ENCODE peak calls at places on chromosomes 4 and X, in nine cellular contexts. B, O, Z, P, J, N, F, S and T are unnamed samples.

GRCh38 chr4:10006604-10007435 is 14.5 kb downstream of the SLC2A9 start:
- DNase-seq in B (no peak), O (no peak), S (peak), J (no peak), Z (no peak), F (no peak), P (no peak), N (no peak), T (no peak)

GRCh38 chr4:147340111-147340510 is 140.8 kb upstream of the EDNRA start:
- DNase-seq in J (no peak), O (no peak), F (no peak), Z (no peak), B (peak), N (no peak), P (no peak), S (peak), T (peak)

GRCh38 chr4:158111241-158111640 is 61.6 kb downstream of the GASK1B start:
- DNase-seq in J (no peak), F (no peak), N (no peak), B (peak), S (no peak), Z (no peak), P (no peak), O (no peak), T (peak)

GRCh38 chr4:48836658-48837057 is 5.8 kb downstream of the OCIAD1 start:
- DNase-seq in J (no peak), N (no peak), S (no peak), F (no peak), O (no peak), Z (no peak), P (no peak), B (no peak), T (no peak)

GRCh38 chr4:163063891-163064290 is 102.8 kb downstream of the NAF1 start:
- DNase-seq in F (no peak), Z (no peak), J (no peak), O (no peak), S (no peak), P (no peak), B (no peak), N (no peak), T (no peak)

GRCh38 chrX:22594771-22595170 is 322.1 kb downstream of the CBLL2 start:
- DNase-seq in J (no peak), Z (no peak), P (no peak), N (no peak), F (no peak), O (no peak), B (no peak), S (no peak), T (no peak)

GRCh38 chrX:34638116-34638515 is 19.0 kb downstream of the TMEM47 start:
- DNase-seq in Z (no peak), N (no peak), O (no peak), P (no peak), S (peak), J (no peak), B (peak), F (no peak), T (no peak)

GRCh38 chr4:133969202-133969873 is 232.3 kb downstream of the PABPC4L start:
- DNase-seq in Z (no peak), S (peak), J (no peak), B (peak), P (no peak), F (no peak), O (no peak), N (no peak), T (peak)

GRCh38 chrX:85963736-85964135 is 83.6 kb downstream of the CHM start:
- DNase-seq in Z (no peak), S (peak), F (no peak), J (no peak), P (no peak), N (no peak), B (peak), O (no peak), T (peak)